ENCODE peak calls at places on chromosome 4, in seven cellular contexts. Y is foreskin fibroblast, O is dorsolateral prefrontal cortex, H is cardiac muscle cell, A is upper lobe of right lung, Q is upper lobe of left lung, W is breast epithelium. M is an unnamed sample.

GRCh38 chr4:57078685-57079521 is 31.3 kb downstream of the IGFBP7 start:
- DNase-seq in Y (no peak), O (no peak), H (no peak), A (no peak), Q (no peak), W (no peak), M (no peak)

GRCh38 chr4:139515531-139515958 is 40.5 kb downstream of the SETD7 start:
- DNase-seq in Y (no peak), O (no peak), H (peak), A (no peak), Q (no peak), W (no peak), M (no peak)

GRCh38 chr4:143653031-143653430 is 47.4 kb downstream of the FREM3 start:
- DNase-seq in Y (no peak), O (no peak), H (peak), A (no peak), Q (no peak), W (no peak), M (peak)

GRCh38 chr4:101199507-101200285 is 147.6 kb downstream of the PPP3CA start:
- DNase-seq in Y (peak), O (no peak), H (no peak), A (no peak), Q (no peak), W (no peak), M (no peak)

GRCh38 chr4:149409186-149410056 is 406.2 kb downstream of the IQCM start:
- DNase-seq in Y (peak), O (peak), H (peak), A (no peak), Q (no peak), W (no peak), M (peak)

GRCh38 chr4:128604840-128605239 is 204.7 kb upstream of the JADE1 start:
- DNase-seq in Y (no peak), O (no peak), H (peak), A (no peak), Q (no peak), W (no peak), M (no peak)

GRCh38 chr4:83905952-83906351 is 370.0 kb downstream of the GPAT3 start:
- DNase-seq in Y (peak), O (no peak), H (no peak), A (no peak), Q (no peak), W (no peak), M (no peak)

GRCh38 chr4:71202703-71203102 is 136.1 kb upstream of the SLC4A4 start:
- DNase-seq in Y (no peak), O (no peak), H (peak), A (no peak), Q (no peak), W (no peak), M (peak)

GRCh38 chr4:65968873-65969272 is 298.6 kb upstream of the EPHA5 start:
- DNase-seq in Y (no peak), O (no peak), H (peak), A (no peak), Q (no peak), W (no peak), M (no peak)

GRCh38 chr4:36187723-36188333 is 56.5 kb downstream of the ARAP2 start:
- DNase-seq in Y (peak), O (no peak), H (peak), A (no peak), Q (no peak), W (no peak), M (peak)

GRCh38 chr4:125244848-125245450 is 69.8 kb upstream of the FAT4 start:
- DNase-seq in Y (peak), O (no peak), H (peak), A (no peak), Q (no peak), W (no peak), M (peak)

GRCh38 chr4:180617203-180617602 is 1626.0 kb upstream of the TENM3 start:
- DNase-seq in Y (no peak), O (no peak), H (no peak), A (no peak), Q (no peak), W (no peak), M (no peak)

GRCh38 chr4:74764119-74764518 is 30.2 kb downstream of the BTC start:
- DNase-seq in Y (no peak), O (no peak), H (no peak), A (no peak), Q (no peak), W (no peak), M (no peak)

GRCh38 chr4:89316931-89317366 is 9.3 kb upstream of the GPRIN3 start:
- DNase-seq in Y (peak), O (no peak), H (peak), A (no peak), Q (no peak), W (no peak), M (no peak)

GRCh38 chr4:147543039-147543438 is 62.1 kb downstream of the EDNRA start:
- DNase-seq in Y (peak), O (no peak), H (no peak), A (no peak), Q (no peak), W (no peak), M (no peak)

GRCh38 chr4:176236909-176237308 is 32.1 kb downstream of the ASB5 start:
- DNase-seq in Y (peak), O (no peak), H (no peak), A (no peak), Q (no peak), W (no peak), M (no peak)

GRCh38 chr4:22932326-22932725 is 239.6 kb downstream of the GBA3 start:
- DNase-seq in Y (no peak), O (no peak), H (no peak), A (no peak), Q (no peak), W (no peak), M (no peak)

GRCh38 chr4:176193898-176194297 is 1.5 kb downstream of the SPATA4 start:
- DNase-seq in Y (peak), O (no peak), H (peak), A (no peak), Q (no peak), W (no peak), M (no peak)

GRCh38 chr4:128980816-128981326 is 112.5 kb downstream of the SCLT1 start:
- DNase-seq in Y (peak), O (no peak), H (no peak), A (no peak), Q (no peak), W (no peak), M (no peak)

GRCh38 chr4:6937201-6937600 is 27.6 kb downstream of the TBC1D14 start:
- DNase-seq in Y (no peak), O (no peak), H (no peak), A (no peak), Q (no peak), W (no peak), M (no peak)

GRCh38 chr4:20354120-20354519 is 102.4 kb downstream of the SLIT2 start:
- DNase-seq in Y (no peak), O (no peak), H (no peak), A (no peak), Q (no peak), W (no peak), M (peak)

GRCh38 chr4:38310446-38311043 is 350.3 kb downstream of the PTTG2 start:
- DNase-seq in Y (no peak), O (no peak), H (no peak), A (no peak), Q (no peak), W (no peak), M (peak)

GRCh38 chr4:14920759-14921313 is 81.4 kb upstream of the CPEB2 start:
- DNase-seq in Y (no peak), O (no peak), H (no peak), A (no peak), Q (no peak), W (no peak), M (no peak)

GRCh38 chr4:39617534-39617933 is 21.1 kb downstream of the SMIM14 start:
- DNase-seq in Y (no peak), O (no peak), H (no peak), A (no peak), Q (no peak), W (no peak), M (no peak)

GRCh38 chr4:33924239-33924638 is 2320.1 kb downstream of the ARAP2 start:
- DNase-seq in Y (peak), O (no peak), H (peak), A (no peak), Q (no peak), W (no peak), M (peak)

GRCh38 chr4:141020801-141021261 is 112.4 kb downstream of the RNF150 start:
- DNase-seq in Y (peak), O (no peak), H (peak), A (no peak), Q (no peak), W (no peak), M (peak)

GRCh38 chr4:176882201-176882600 is 89.5 kb upstream of the VEGFC start:
- DNase-seq in Y (no peak), O (no peak), H (no peak), A (no peak), Q (no peak), W (no peak), M (no peak)

GRCh38 chr4:124710911-124711310 is 1.6 kb downstream of the ANKRD50 start:
- DNase-seq in Y (peak), O (no peak), H (peak), A (no peak), Q (no peak), W (no peak), M (no peak)

GRCh38 chr4:7273741-7274297 is 81.5 kb downstream of the SORCS2 start:
- DNase-seq in Y (no peak), O (no peak), H (no peak), A (no peak), Q (no peak), W (no peak), M (no peak)

GRCh38 chr4:71304289-71304850 is 34.5 kb upstream of the SLC4A4 start:
- DNase-seq in Y (peak), O (no peak), H (no peak), A (no peak), Q (no peak), W (no peak), M (no peak)

GRCh38 chr4:161183729-161184128 is 980.1 kb downstream of the FSTL5 start:
- DNase-seq in Y (no peak), O (no peak), H (no peak), A (no peak), Q (no peak), W (no peak), M (no peak)

GRCh38 chr4:6301732-6302442 is 32.2 kb downstream of the WFS1 start:
- DNase-seq in Y (no peak), O (no peak), H (no peak), A (no peak), Q (peak), W (no peak), M (no peak)

GRCh38 chr4:472881-473574 is 25.9 kb downstream of the ZNF721 start:
- DNase-seq in Y (peak), O (no peak), H (peak), A (no peak), Q (no peak), W (no peak), M (no peak)
- H3K4me3 ChIP-seq in Y (peak), O (peak), H (peak), A (peak), Q (peak), W (peak), M (peak)

GRCh38 chr4:8282134-8282641 is 12.6 kb downstream of the HTRA3 start:
- DNase-seq in Y (no peak), O (no peak), H (no peak), A (no peak), Q (no peak), W (no peak), M (no peak)

GRCh38 chr4:8282742-8283141 is 13.2 kb downstream of the HTRA3 start:
- DNase-seq in Y (no peak), O (no peak), H (no peak), A (no peak), Q (peak), W (no peak), M (no peak)

GRCh38 chr4:8283161-8283560 is 13.6 kb downstream of the HTRA3 start:
- DNase-seq in Y (no peak), O (no peak), H (no peak), A (no peak), Q (no peak), W (no peak), M (no peak)

GRCh38 chr4:8284391-8284790 is 14.8 kb downstream of the HTRA3 start:
- DNase-seq in Y (no peak), O (no peak), H (no peak), A (no peak), Q (peak), W (no peak), M (no peak)

DNA sequence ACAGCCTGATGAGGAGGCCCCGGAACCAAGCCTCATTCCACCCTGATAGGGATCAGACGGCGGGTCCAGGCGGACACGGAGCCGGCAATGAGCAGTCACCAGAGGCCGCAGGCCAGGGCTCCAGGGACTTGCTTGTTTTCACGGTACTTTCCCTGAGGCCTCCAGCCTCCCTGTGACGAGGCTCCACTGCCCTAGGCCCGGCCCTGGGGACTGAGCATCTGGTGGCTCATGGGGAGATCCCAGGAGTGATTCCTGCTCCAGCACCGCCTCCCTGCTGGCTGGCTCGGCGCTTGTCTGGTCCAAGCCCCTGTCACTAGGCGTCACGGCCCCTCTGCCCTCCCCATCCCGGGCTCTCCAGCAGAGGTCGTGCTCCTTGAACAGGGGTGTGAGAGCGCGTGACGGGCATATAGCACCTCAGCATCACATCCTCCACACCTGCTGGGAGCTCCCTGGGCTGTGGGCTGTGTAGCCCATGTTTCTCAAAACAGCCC is 14.1 kb downstream of the HTRA3 start:
- DNase-seq in Y (peak), O (no peak), H (no peak), A (no peak), Q (peak), W (no peak), M (no peak)
- TF ChIP-seq CTCF in Y (no peak), O (no peak), H (no peak), A (no peak), Q (no peak), W (no peak), M (no peak)

GRCh38 chr4:169662226-169662625 is 41.8 kb downstream of the CLCN3 start:
- DNase-seq in Y (no peak), O (no peak), H (no peak), A (no peak), Q (no peak), W (no peak), M (no peak)

GRCh38 chr4:169663402-169663801 is 43.0 kb downstream of the CLCN3 start:
- DNase-seq in Y (no peak), O (no peak), H (no peak), A (no peak), Q (no peak), W (no peak), M (no peak)

GRCh38 chr4:169658970-169659735 is 38.8 kb downstream of the CLCN3 start:
- DNase-seq in Y (no peak), O (no peak), H (no peak), A (no peak), Q (no peak), W (no peak), M (no peak)

GRCh38 chr4:169659736-169660670 is 39.6 kb downstream of the CLCN3 start:
- DNase-seq in Y (peak), O (peak), H (peak), A (no peak), Q (no peak), W (no peak), M (peak)

DNA sequence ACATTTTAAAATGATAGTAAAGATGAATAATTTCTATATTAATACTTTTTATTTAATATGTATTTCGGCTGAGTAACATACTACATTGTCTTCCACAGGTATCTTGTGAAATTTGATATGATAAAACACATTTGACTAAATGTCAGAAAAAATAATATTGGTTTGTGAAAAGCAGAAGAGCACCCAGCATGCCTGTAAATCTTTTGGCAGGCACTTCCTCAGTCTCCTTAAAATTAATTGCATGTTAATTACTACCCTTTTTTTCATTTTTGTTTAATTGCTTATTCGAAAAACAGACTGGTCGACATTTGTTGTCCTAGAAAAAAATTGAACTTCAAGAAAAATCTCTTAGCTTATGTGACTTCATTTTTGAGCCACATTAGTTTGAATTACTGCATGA is 40.6 kb downstream of the CLCN3 start:
- DNase-seq in Y (no peak), O (no peak), H (no peak), A (no peak), Q (no peak), W (no peak), M (no peak)
- H3K4me3 ChIP-seq in Y (peak), O (peak), H (peak), A (no peak), Q (no peak), W (peak), M (peak)

DNA sequence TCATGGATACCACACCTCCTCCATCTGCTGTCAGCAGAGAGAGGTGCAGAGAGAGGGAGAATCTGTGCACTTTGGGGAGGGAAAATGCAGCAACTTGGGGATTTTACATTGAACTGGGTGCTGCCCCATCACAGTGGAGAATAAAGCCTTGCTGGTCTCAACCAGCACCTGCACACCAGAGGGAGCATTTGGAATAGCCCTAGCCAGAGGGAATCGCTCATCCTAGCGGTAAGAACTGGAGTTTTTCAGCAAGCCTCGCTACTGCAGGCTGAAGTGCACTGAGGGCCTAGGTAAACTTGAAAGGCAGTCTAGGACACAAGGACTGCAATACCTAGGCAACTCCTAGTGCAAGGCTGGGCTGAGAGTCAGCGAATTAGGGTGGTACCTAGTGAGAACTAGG is 148.7 kb downstream of the KDR start:
- DNase-seq in Y (no peak), O (no peak), H (no peak), A (no peak), Q (no peak), W (no peak), M (no peak)
- TF ChIP-seq CTCF in Y (no peak), O (no peak), H (no peak), A (no peak), Q (no peak), W (no peak), M (no peak)

GRCh38 chr4:76952071-76952470 is 2.5 kb downstream of the SEPTIN11 start:
- DNase-seq in Y (no peak), O (no peak), H (no peak), A (no peak), Q (no peak), W (no peak), M (no peak)

GRCh38 chr4:76953956-76954355 is 4.4 kb downstream of the SEPTIN11 start:
- DNase-seq in Y (no peak), O (no peak), H (no peak), A (no peak), Q (no peak), W (no peak), M (no peak)

GRCh38 chr4:76954489-76954888 is 4.9 kb downstream of the SEPTIN11 start:
- DNase-seq in Y (no peak), O (no peak), H (no peak), A (no peak), Q (no peak), W (no peak), M (no peak)

GRCh38 chr4:76951333-76952033 is 1.9 kb downstream of the SEPTIN11 start:
- DNase-seq in Y (peak), O (no peak), H (peak), A (no peak), Q (no peak), W (no peak), M (no peak)

DNA sequence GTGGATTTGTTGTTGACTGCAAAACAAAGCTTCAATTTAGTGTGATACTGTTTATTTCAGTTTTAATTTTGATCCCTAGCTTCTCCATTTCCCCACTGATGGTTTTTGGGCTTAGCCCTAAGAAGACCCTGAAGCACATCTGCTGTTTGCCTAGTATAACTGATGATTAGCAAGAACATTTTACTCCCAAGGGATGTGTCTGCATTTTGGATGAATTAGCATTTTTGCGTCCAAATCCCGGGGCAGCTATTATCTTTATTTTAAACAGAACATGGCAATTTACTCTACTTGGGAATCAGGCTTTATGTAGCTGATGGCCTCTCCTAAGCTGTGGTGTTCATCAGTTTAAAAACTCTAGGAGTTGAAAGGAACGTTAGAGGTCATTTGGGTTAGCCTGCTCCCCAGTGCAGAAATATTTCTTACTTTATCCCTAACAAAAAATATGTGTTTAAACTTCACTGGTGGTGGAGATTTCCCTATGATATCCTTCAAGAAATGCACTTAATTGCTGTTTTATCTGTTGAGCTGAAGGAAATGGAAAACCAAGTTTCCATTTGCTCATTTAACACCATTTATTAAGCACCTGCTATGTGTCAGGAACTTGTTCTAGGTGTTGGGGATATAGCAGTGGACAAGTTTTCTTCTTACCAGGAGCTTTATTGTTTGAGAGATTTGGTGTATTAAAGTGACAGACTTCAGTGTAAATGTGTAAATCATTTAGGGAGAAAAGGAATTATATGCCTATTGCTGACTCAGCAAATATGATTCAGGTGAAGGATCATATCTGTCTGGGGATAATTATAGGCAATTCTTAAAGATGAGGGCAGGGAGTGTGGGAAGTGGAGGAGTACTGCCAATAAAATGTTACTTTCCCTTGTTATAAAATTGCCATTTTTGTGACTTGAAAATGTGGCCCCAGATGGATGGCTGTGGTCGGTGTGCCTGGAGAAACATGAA is 3.4 kb downstream of the SEPTIN11 start:
- DNase-seq in Y (no peak), O (no peak), H (no peak), A (no peak), Q (no peak), W (no peak), M (no peak)
- H3K4me3 ChIP-seq in Y (peak), O (peak), H (no peak), A (no peak), Q (no peak), W (no peak), M (peak)

DNA sequence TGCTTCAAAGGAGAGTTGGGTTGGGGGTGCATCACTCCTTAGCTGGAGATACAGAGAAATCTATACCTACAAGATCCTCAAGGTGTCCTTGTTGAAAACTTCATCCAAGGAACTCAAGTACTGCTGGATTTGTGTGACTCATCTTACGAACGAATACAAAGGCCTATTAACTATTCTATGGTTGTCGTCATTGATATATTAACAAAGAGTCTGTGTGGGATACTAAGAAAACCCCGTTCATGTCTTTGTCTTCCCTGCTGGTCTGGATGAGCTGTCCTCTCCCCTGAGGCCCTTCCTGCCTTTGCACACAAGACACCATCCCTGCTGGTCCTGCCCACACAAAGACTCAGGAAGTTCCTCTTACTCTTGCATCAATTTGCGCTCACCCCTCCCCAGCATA is 54.9 kb upstream of the IRF2 start:
- DNase-seq in Y (no peak), O (no peak), H (no peak), A (no peak), Q (no peak), W (no peak), M (no peak)
- TF ChIP-seq CTCF in Y (no peak), O (no peak), H (no peak), A (no peak), Q (no peak), W (no peak), M (no peak)